ENCODE peak calls at places on chromosomes 11 and 22, in seven cellular contexts. D is tibial nerve, O is sigmoid colon, K is SK-N-SH, B is HepG2, V is suprapubic skin, R is stomach. G is an unnamed sample.

GRCh38 chr11:103798029-103798428 is 238.4 kb upstream of the DDI1 start:
- DNase-seq in K (no peak), V (no peak), O (no peak), R (no peak), D (no peak), B (no peak), G (no peak)

GRCh38 chr11:82930229-82930628 is 28.7 kb downstream of the DDIAS start:
- DNase-seq in K (no peak), D (no peak), B (no peak), V (no peak), R (no peak), O (no peak), G (no peak)

GRCh38 chr11:81497202-81497804 is 1236.4 kb downstream of the FAM181B start:
- DNase-seq in V (no peak), K (peak; percentile 15), O (no peak), D (peak; percentile 27), R (no peak), B (peak; percentile 24), G (no peak)

GRCh38 chr22:25630446-25630845 is 66.0 kb downstream of the GRK3 start:
- DNase-seq in B (no peak), R (no peak), D (no peak), V (no peak), O (no peak), K (no peak), G (peak; percentile 19)

GRCh38 chr22:43155789-43156188 is 4.4 kb downstream of the TSPO start:
- DNase-seq in K (no peak), V (no peak), B (no peak), R (no peak), D (no peak), O (no peak), G (no peak)

GRCh38 chr11:83706581-83706980 is 420.4 kb upstream of the CCDC90B start:
- DNase-seq in B (no peak), R (peak; percentile 27), O (no peak), V (no peak), K (no peak), D (no peak), G (no peak)

GRCh38 chr11:86503131-86503530 is 128.4 kb downstream of the CCDC81 start:
- DNase-seq in D (no peak), B (no peak), O (no peak), R (no peak), V (no peak), K (no peak), G (no peak)

GRCh38 chr22:28544431-28544868 is 135.2 kb downstream of the TTC28 start:
- DNase-seq in O (no peak), R (no peak), V (no peak), K (no peak), B (no peak), D (no peak), G (no peak)

GRCh38 chr11:71267807-71268421 is 15.5 kb upstream of the SHANK2 start:
- DNase-seq in K (no peak), R (peak; percentile 23), D (no peak), O (peak; percentile 19), B (no peak), V (peak; percentile 65), G (peak; percentile 70)

GRCh38 chr11:57479925-57480324 is 19.6 kb downstream of the RTN4RL2 start:
- DNase-seq in R (no peak), V (no peak), D (no peak), O (no peak), K (peak; percentile 46), B (no peak), G (no peak)

GRCh38 chr11:73154178-73154577 is 12.1 kb upstream of the FCHSD2 start:
- DNase-seq in K (no peak), D (no peak), R (no peak), V (peak; percentile 54), O (peak; percentile 52), B (no peak), G (no peak)

GRCh38 chr11:58628446-58628845 is 6.0 kb downstream of the CNTF start:
- DNase-seq in D (no peak), B (no peak), V (no peak), K (no peak), R (no peak), O (no peak), G (no peak)

GRCh38 chr11:115886111-115886733 is 382.0 kb upstream of the CADM1 start:
- DNase-seq in D (no peak), O (no peak), B (no peak), R (no peak), K (no peak), V (no peak), G (peak; percentile 53)

GRCh38 chr11:128694618-128695481 is 978 bp downstream of the FLI1 start:
- DNase-seq in V (no peak), B (no peak), K (peak; percentile 66), D (no peak), R (no peak), O (peak; percentile 69), G (no peak)

GRCh38 chr11:128696930-128697329 is 3.1 kb downstream of the FLI1 start:
- DNase-seq in R (no peak), O (no peak), B (no peak), K (no peak), D (no peak), V (no peak), G (no peak)

GRCh38 chr11:128701086-128701485 is 7.2 kb downstream of the FLI1 start:
- DNase-seq in B (no peak), R (no peak), D (no peak), K (no peak), O (no peak), V (no peak), G (no peak)

GRCh38 chr11:128695539-128696221 is 1.8 kb downstream of the FLI1 start:
- DNase-seq in R (no peak), O (peak; percentile 77), K (no peak), B (no peak), V (no peak), D (peak; percentile 57), G (no peak)

DNA sequence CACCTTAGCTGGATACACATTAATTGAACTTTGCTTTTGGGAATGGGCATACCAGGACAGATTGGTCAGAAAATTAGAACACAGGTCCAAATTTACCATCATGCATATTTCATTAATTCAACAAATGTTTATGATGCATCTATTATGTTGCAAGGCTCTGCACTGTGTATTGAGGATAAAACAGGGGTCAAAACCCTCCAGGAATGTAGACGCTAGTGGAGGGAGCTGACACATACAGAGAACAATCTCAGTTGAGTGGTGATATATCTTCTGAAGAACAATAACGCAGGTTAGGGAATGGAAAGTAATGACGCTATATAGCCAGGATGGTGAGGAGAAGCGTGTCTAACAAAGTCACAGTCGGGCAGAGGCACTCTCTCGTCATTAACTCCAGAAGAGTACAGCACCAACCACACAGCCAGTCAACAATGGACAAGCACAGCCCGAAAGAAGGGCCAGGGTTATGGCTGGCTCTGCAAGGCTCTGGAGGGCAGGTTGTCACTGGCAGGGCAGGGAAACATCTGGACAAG is 3.8 kb downstream of the FLI1 start:
- DNase-seq in V (no peak), B (no peak), D (no peak), O (no peak), K (no peak), R (no peak), G (no peak)
- H3K4me1 ChIP-seq in V (peaks cover 15% of the 10 kb centered on the region), B (no peaks in the 10 kb centered on the region), D (peaks cover 5% of the 10 kb centered on the region), O (peaks cover 27% of the 10 kb centered on the region), K (peaks cover 10% of the 10 kb centered on the region), R (peaks cover 5% of the 10 kb centered on the region), G (peaks cover 34% of the 10 kb centered on the region)

GRCh38 chr11:44524751-44525171 is 40.7 kb upstream of the CD82 start:
- DNase-seq in V (no peak), K (no peak), O (no peak), R (no peak), B (no peak), D (no peak), G (no peak)
- H3K4me3 ChIP-seq in V (no peak overlapping the region), K (no peak overlapping the region), O (no peak overlapping the region), R (no peak overlapping the region), B (no peak overlapping the region), D (no peak overlapping the region), G (no peak overlapping the region)

GRCh38 chr11:67393437-67393836 is 1.7 kb downstream of the RAD9A start:
- DNase-seq in D (no peak), B (no peak), K (no peak), V (no peak), O (no peak), R (no peak), G (no peak)

GRCh38 chr11:67392182-67392715 is 463 bp downstream of the RAD9A start:
- DNase-seq in O (no peak), K (no peak), D (no peak), V (no peak), R (no peak), B (no peak), G (no peak)

GRCh38 chr11:67389477-67389876 is 2.3 kb upstream of the RAD9A start:
- DNase-seq in D (peak; percentile 41), O (no peak), B (peak; percentile 64), K (peak; percentile 75), R (peak; percentile 67), V (no peak), G (no peak)

GRCh38 chr11:67390947-67391303 is 861 bp upstream of the RAD9A start:
- DNase-seq in R (no peak), B (no peak), O (no peak), K (no peak), V (no peak), D (no peak), G (no peak)

DNA sequence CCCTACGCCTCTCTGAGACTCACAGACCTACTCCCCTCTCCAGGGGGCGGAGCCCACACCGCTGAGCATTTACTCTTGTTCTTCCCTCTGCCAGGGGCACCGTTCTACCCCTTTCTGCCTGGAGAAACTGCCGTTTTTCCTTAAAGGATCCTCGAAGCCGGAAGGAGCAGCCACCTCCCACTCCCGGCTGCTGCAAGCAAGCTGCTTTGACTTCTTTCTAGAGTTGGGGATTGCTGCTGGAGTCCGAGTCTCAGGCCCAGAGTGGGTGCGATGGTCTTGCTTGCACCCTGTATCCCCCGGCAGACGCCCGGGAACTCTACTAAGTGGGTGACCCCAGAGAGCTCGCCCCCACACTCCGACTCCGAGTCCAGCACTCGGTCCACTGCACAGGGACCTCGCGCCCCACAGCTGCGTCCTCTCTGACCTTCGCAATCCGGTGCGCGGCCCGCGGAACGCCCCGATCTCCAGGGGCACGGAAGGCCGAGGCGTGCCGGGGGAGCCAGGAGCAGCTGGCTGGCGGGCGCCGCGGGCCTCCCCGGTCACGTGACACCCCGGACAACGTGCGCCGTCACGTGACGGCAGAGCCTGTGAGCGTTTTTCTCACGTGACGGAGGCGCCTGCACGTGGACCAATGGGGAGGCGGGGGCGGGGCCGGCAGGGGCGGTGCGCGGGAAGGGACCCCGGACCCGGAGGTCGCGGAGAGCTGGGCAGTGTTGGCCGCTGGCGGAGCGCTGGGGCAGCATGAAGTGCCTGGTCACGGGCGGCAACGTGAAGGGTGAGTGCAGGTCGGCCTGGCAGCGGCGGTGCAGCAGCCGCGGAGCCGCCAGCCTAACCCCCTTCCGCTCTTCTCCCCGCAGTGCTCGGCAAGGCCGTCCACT is at the start of gene RAD9A:
- DNase-seq in O (peak; percentile 98), R (peak; percentile 97), B (peak; percentile 90), V (peak; percentile 98), K (peak; percentile 99), D (peak; percentile 93), G (peak; percentile 98)
- TF ChIP-seq EP300 in O (no peak), R (no peak), B (no peak), V (no peak), K (peak; percentile 8), D (peak; percentile 89), G (no peak)

DNA sequence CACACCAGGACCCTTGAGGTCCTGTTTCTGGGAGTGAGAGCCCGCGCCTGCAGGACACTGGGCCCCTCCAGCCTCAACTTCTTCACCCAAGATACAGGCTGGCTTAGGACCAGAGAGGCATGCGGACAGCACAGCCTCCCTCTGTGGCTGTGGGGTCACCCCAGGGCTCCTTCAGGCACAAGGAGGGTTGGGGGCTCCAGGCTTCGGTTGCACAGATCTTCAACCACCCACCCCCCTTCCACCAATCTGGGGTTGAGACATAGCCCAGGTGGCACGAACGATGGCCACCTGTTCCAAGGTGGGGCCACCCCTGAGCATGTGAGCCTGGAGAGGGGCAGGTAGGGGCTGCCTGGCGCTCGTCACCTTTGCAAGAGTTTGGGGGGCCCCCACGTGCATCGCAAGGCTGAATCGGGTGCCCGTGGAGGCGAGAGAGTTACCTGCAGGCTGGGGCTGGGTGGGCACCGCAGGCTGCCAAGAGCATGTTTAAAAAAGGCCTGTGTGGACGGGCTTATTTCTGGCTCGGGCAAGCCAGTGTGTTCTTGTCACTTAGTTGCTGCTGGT is 1.2 kb downstream of the ZDHHC8 start:
- DNase-seq in R (no peak), D (no peak), V (no peak), B (no peak), O (no peak), K (no peak), G (no peak)
- H3K4me1 ChIP-seq in R (peaks cover 43% of the 10 kb centered on the region), D (peaks cover 51% of the 10 kb centered on the region), V (peaks cover 68% of the 10 kb centered on the region), B (peaks cover 44% of the 10 kb centered on the region), O (peaks cover 65% of the 10 kb centered on the region), K (no peaks in the 10 kb centered on the region), G (peaks cover 67% of the 10 kb centered on the region)

G was measured in esophagus muscularis mucosa.